ENCODE peak calls at places on chromosomes 4 and X, in four cellular contexts. One of them, this sample, is unnamed.

GRCh38 chr4:8277356-8278008 is 7.9 kb downstream of the HTRA3 start:
- DNase-seq in HEK293T: no peak
- DNase-seq in HepG2: no peak
- DNase-seq in K562: no peak
- DNase-seq in this sample: no peak

GRCh38 chr4:155999743-156000142 is 46.1 kb upstream of the CTSO start:
- DNase-seq in HEK293T: peak
- DNase-seq in K562: no peak
- DNase-seq in HepG2: no peak
- DNase-seq in this sample: no peak

GRCh38 chr4:182328505-182328904 is 85.3 kb downstream of the TENM3 start:
- DNase-seq in K562: no peak
- DNase-seq in HepG2: no peak
- DNase-seq in HEK293T: no peak
- DNase-seq in this sample: no peak

GRCh38 chrX:78658851-78659744 is at the start of gene RTL3:
- DNase-seq in HepG2: no peak
- DNase-seq in K562: no peak
- DNase-seq in HEK293T: no peak
- DNase-seq in this sample: no peak

GRCh38 chr4:2125831-2126230 is 66.7 kb downstream of the NAT8L start:
- DNase-seq in HEK293T: no peak
- DNase-seq in HepG2: no peak
- DNase-seq in K562: no peak
- DNase-seq in this sample: no peak

GRCh38 chr4:139329665-139330200 is 27.5 kb upstream of the NDUFC1 start:
- DNase-seq in HepG2: no peak
- DNase-seq in K562: no peak
- DNase-seq in HEK293T: no peak
- DNase-seq in this sample: no peak

GRCh38 chr4:122895336-122895995 is 26.9 kb downstream of the NUDT6 start:
- DNase-seq in HepG2: no peak
- DNase-seq in K562: no peak
- DNase-seq in HEK293T: no peak
- DNase-seq in this sample: no peak

GRCh38 chr4:146637853-146638800 is 566 bp upstream of the POU4F2 start:
- DNase-seq in K562: no peak
- DNase-seq in HepG2: no peak
- DNase-seq in HEK293T: peak
- DNase-seq in this sample: no peak

GRCh38 chrX:28651186-28651585 is 63.9 kb downstream of the IL1RAPL1 start:
- DNase-seq in HepG2: no peak
- DNase-seq in K562: no peak
- DNase-seq in HEK293T: no peak
- DNase-seq in this sample: no peak

GRCh38 chr4:8315343-8316250 is 46.0 kb downstream of the HTRA3 start:
- DNase-seq in HEK293T: no peak
- DNase-seq in HepG2: peak
- DNase-seq in K562: no peak
- DNase-seq in this sample: no peak

GRCh38 chrX:137926090-137926489 is 360.2 kb downstream of the ZIC3 start:
- DNase-seq in K562: no peak
- DNase-seq in HepG2: no peak
- DNase-seq in HEK293T: peak
- DNase-seq in this sample: no peak

GRCh38 chr4:113683143-113683542 is 78.4 kb downstream of the CAMK2D start:
- DNase-seq in HepG2: no peak
- DNase-seq in HEK293T: no peak
- DNase-seq in K562: no peak
- DNase-seq in this sample: peak

GRCh38 chr4:95693594-95693993 is 144.8 kb upstream of the UNC5C start:
- DNase-seq in HEK293T: peak
- DNase-seq in HepG2: no peak
- DNase-seq in K562: no peak
- DNase-seq in this sample: no peak

GRCh38 chr4:125316391-125316780 is 1.6 kb downstream of the FAT4 start:
- DNase-seq in K562: no peak
- DNase-seq in HepG2: no peak
- DNase-seq in HEK293T: no peak
- DNase-seq in this sample: no peak

GRCh38 chr4:122576261-122577188 is 44.3 kb downstream of the IL21 start:
- DNase-seq in K562: peak
- DNase-seq in HEK293T: peak
- DNase-seq in HepG2: peak
- DNase-seq in this sample: no peak

GRCh38 chr4:38266616-38267015 is 306.4 kb downstream of the PTTG2 start:
- DNase-seq in HEK293T: no peak
- DNase-seq in HepG2: peak
- DNase-seq in K562: no peak
- DNase-seq in this sample: no peak
- TF ChIP-seq FOXK2 in HEK293T: no peak
- TF ChIP-seq FOXK2 in HepG2: no peak
- TF ChIP-seq FOXK2 in K562: no peak
- TF ChIP-seq FOXK2 in this sample: no peak

GRCh38 chr4:19844436-19844835 is 407.3 kb upstream of the SLIT2 start:
- DNase-seq in HEK293T: no peak
- DNase-seq in HepG2: no peak
- DNase-seq in K562: no peak
- DNase-seq in this sample: no peak
- TF ChIP-seq FOXK2 in HEK293T: no peak
- TF ChIP-seq FOXK2 in HepG2: no peak
- TF ChIP-seq FOXK2 in K562: no peak
- TF ChIP-seq FOXK2 in this sample: no peak

DNA sequence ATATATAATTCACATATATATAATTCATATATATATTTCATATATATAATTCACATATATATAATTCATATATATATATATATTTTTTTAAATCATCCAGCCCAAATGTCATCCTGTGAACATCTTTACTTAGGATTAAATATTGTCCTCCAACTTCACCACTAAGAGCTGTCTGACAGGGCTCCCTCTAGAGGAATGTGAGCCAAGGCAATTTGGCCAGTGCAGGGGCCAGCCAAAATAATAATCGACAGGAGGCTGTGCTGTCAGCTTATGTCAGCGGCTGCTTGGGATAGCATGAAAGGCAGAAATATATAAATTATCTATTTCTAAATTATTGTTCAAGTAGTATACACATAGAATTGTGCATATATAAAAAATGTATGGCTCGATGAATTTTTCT is 29.5 kb downstream of the EGFL6 start:
- DNase-seq in HepG2: no peak
- DNase-seq in K562: peak
- DNase-seq in HEK293T: peak
- DNase-seq in this sample: no peak
- TF ChIP-seq FOXK2 in HepG2: no peak
- TF ChIP-seq FOXK2 in K562: no peak
- TF ChIP-seq FOXK2 in HEK293T: no peak
- TF ChIP-seq FOXK2 in this sample: no peak

GRCh38 chrX:119042996-119043395 is 29.8 kb upstream of the CT47C1 start:
- DNase-seq in HepG2: no peak
- DNase-seq in K562: no peak
- DNase-seq in HEK293T: no peak
- DNase-seq in this sample: no peak
- TF ChIP-seq FOXK2 in HepG2: no peak
- TF ChIP-seq FOXK2 in K562: no peak
- TF ChIP-seq FOXK2 in HEK293T: no peak
- TF ChIP-seq FOXK2 in this sample: no peak

GRCh38 chrX:40209951-40210617 is 112.3 kb upstream of the BCOR start:
- DNase-seq in K562: no peak
- DNase-seq in HepG2: peak
- DNase-seq in HEK293T: no peak
- DNase-seq in this sample: no peak

GRCh38 chrX:40207626-40208025 is 109.9 kb upstream of the BCOR start:
- DNase-seq in HepG2: no peak
- DNase-seq in K562: peak
- DNase-seq in HEK293T: no peak
- DNase-seq in this sample: no peak

GRCh38 chrX:40213092-40213491 is 115.3 kb upstream of the BCOR start:
- DNase-seq in K562: no peak
- DNase-seq in HEK293T: no peak
- DNase-seq in HepG2: no peak
- DNase-seq in this sample: no peak
- TF ChIP-seq FOXK2 in K562: no peak
- TF ChIP-seq FOXK2 in HEK293T: no peak
- TF ChIP-seq FOXK2 in HepG2: no peak
- TF ChIP-seq FOXK2 in this sample: no peak

DNA sequence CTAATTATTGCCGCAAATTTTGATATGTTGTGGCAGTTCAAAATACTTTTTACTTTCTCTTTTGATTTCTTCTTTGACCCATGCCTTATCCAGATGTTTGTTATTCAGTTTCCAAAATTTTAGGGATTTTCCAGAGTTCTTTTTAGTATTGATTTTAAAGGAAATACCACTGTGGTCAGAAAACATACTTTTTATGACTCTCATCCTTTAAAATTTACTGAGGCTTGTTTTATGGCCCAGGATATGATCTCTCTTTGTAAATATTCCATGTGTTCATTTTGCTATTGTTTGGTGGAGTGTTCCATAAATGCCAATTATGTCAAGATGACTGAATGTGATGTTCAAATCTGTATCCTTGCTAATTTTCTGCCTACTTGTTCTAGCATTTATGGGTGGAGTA is 272.3 kb upstream of the DIPK2B start:
- DNase-seq in HEK293T: no peak
- DNase-seq in K562: no peak
- DNase-seq in HepG2: no peak
- DNase-seq in this sample: no peak
- TF ChIP-seq FOXK2 in HEK293T: no peak
- TF ChIP-seq FOXK2 in K562: no peak
- TF ChIP-seq FOXK2 in HepG2: no peak
- TF ChIP-seq FOXK2 in this sample: no peak

GRCh38 chr4:38547052-38547451 is 116.9 kb upstream of the KLF3 start:
- DNase-seq in HEK293T: no peak
- DNase-seq in K562: no peak
- DNase-seq in HepG2: no peak
- DNase-seq in this sample: no peak
- TF ChIP-seq FOXK2 in HEK293T: no peak
- TF ChIP-seq FOXK2 in K562: no peak
- TF ChIP-seq FOXK2 in HepG2: no peak
- TF ChIP-seq FOXK2 in this sample: no peak

This sample was measured in GM12878.